ENCODE peak calls at places on chromosomes 11 and 22, in seven cellular contexts. T is IMR-90, W is neuronal stem cell, N is H1, J is mesendoderm, A is mesenchymal stem cell, U is H9. M is an unnamed sample.
A peak's percentile ranks its signal among the peaks of the same experiment; 100 is the strongest.

GRCh38 chr11:74846770-74847169 is 98.1 kb downstream of the RNF169 start:
- DNase-seq in N (no peak), W (no peak), T (no peak), J (no peak), U (no peak), A (no peak), M (no peak)

GRCh38 chr11:91859666-91860065 is 365.0 kb upstream of the FAT3 start:
- DNase-seq in U (no peak), W (no peak), T (no peak), A (no peak), N (no peak), J (no peak), M (no peak)

GRCh38 chr11:103582351-103582909 is 454.0 kb upstream of the DDI1 start:
- DNase-seq in U (no peak), T (peak; percentile 39), W (no peak), A (no peak), N (no peak), J (no peak), M (no peak)

GRCh38 chr22:21030621-21031544 is 1.5 kb downstream of the SLC7A4 start:
- DNase-seq in J (no peak), A (no peak), U (no peak), T (no peak), W (no peak), N (no peak), M (no peak)

GRCh38 chr11:85946221-85946620 is 91.0 kb downstream of the CCDC83 start:
- DNase-seq in T (peak; percentile 58), W (no peak), U (no peak), J (no peak), A (no peak), N (no peak), M (no peak)

GRCh38 chr11:43879789-43880639 is 617 bp upstream of the ALKBH3 start:
- DNase-seq in U (no peak), W (no peak), T (no peak), A (no peak), N (no peak), J (no peak), M (no peak)

GRCh38 chr11:6635082-6635932 is 16.1 kb upstream of the TPP1 start:
- DNase-seq in W (no peak), J (no peak), T (peak; percentile 87), N (no peak), U (peak; percentile 31), A (peak; percentile 86), M (no peak)

GRCh38 chr22:50603511-50604255 is 3.1 kb downstream of the MAPK8IP2 start:
- DNase-seq in T (no peak), N (no peak), U (no peak), A (no peak), J (no peak), W (no peak), M (no peak)

GRCh38 chr22:19738664-19739447 is 15.5 kb downstream of the GP1BB start:
- DNase-seq in T (no peak), W (no peak), N (no peak), U (no peak), A (no peak), J (no peak), M (no peak)

GRCh38 chr11:10886652-10887250 is 28.9 kb upstream of the ZBED5 start:
- DNase-seq in U (no peak), J (peak; percentile 8), A (no peak), W (no peak), N (no peak), T (no peak), M (peak; percentile 81)

GRCh38 chr22:27331526-27332281 is 469.9 kb downstream of the MN1 start:
- DNase-seq in U (peak; percentile 63), J (peak; percentile 44), N (no peak), A (peak; percentile 84), T (peak; percentile 27), W (no peak), M (no peak)

GRCh38 chr22:22866381-22867111 is 21.1 kb upstream of the IGLL5 start:
- DNase-seq in J (no peak), W (no peak), N (no peak), U (no peak), T (no peak), A (no peak), M (no peak)

GRCh38 chr22:22867996-22868715 is 19.5 kb upstream of the IGLL5 start:
- DNase-seq in N (no peak), T (no peak), W (no peak), J (no peak), U (no peak), A (no peak), M (no peak)

GRCh38 chr22:22870577-22871398 is 16.8 kb upstream of the IGLL5 start:
- DNase-seq in A (no peak), T (no peak), J (peak; percentile 40), W (no peak), U (peak; percentile 49), N (no peak), M (no peak)

GRCh38 chr22:22872722-22873708 is 14.6 kb upstream of the IGLL5 start:
- DNase-seq in U (peak; percentile 4), T (no peak), W (no peak), N (no peak), A (no peak), J (no peak), M (no peak)

DNA sequence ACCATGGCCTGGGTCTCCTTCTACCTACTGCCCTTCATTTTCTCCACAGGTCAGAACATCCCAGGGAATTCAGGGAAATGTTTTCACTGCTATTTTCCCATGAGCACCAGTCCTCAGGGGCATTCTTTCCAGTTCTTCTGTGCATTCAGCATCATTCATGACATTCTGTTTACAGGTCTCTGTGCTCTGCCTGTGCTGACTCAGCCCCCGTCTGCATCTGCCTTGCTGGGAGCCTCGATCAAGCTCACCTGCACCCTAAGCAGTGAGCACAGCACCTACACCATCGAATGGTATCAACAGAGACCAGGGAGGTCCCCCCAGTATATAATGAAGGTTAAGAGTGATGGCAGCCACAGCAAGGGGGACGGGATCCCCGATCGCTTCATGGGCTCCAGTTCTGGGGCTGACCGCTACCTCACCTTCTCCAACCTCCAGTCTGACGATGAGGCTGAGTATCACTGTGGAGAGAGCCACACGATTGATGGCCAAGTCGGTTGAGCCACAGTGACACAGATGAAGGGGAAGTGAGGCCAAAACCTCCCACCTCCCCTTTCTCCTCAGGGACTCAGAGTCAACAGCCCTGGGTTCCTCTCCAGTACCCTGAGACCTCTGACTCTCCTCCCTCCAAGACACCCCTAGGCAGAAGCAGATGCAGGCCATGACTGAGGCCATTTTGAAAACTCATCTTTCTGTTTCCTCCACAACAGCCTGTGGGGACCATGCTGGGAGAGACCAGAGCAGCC is 15.9 kb upstream of the IGLL5 start:
- DNase-seq in U (no peak), N (no peak), T (no peak), J (no peak), A (no peak), W (no peak), M (peak; percentile 21)
- H2BK120ac ChIP-seq in U (no peak overlapping the region), N (no peak overlapping the region), T (no peak overlapping the region), J (no peak overlapping the region), A (no peak overlapping the region), W (no peak overlapping the region), M (no peak overlapping the region)

DNA sequence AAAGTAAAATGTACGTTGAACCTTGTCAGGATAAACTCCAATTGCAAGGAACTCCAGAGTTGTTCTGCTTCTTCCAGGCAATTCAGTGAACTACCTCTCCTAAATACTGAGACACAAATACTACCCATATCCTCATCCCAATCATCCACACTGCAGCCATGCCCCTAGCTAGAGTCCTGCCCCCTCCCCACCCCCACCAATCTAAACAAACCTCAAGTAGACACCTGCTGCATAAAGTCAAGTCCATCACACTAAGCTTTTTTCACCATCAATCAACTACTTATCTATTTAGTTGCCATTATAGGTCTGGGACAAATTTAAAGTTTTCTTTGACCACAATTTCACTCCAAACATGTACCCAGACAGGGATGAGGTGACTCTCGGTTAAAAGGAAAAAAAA is 93.2 kb upstream of the APOA1 start:
- DNase-seq in N (no peak), T (no peak), W (no peak), A (no peak), J (no peak), U (no peak), M (no peak)
- H2BK120ac ChIP-seq in N (no peak overlapping the region), T (no peak overlapping the region), W (no peak overlapping the region), A (no peak overlapping the region), J (no peak overlapping the region), U (no peak overlapping the region), M (no peak overlapping the region)

GRCh38 chr11:122717264-122717867 is 61.8 kb downstream of the UBASH3B start:
- DNase-seq in U (no peak), J (no peak), A (no peak), T (no peak), N (no peak), W (no peak), M (no peak)
- H2BK120ac ChIP-seq in U (no peak overlapping the region), J (no peak overlapping the region), A (no peak overlapping the region), T (no peak overlapping the region), N (no peak overlapping the region), W (no peak overlapping the region), M (no peak overlapping the region)

DNA sequence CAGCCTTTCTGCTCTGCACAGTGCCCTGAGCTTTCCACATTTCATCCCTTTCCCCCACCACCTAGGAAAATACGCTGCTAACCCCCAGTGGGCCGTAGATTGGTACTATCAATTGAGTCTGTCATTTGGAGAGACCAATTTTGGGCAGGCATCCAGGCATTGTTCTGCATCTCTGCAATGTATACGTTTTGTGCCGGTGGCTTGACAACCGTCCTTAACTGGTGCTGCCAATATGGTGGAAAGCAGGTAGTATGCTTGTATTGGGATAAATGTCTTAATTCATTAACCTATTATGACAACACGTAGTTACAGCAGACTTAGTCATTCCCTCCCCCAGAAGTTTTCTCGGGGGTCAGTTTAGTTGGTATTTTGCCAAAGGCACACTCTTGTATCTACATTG is 1.3 kb downstream of the ELMOD1 start:
- DNase-seq in U (no peak), A (no peak), T (no peak), N (no peak), W (no peak), J (no peak), M (no peak)
- H2BK120ac ChIP-seq in U (no peak overlapping the region), A (no peak overlapping the region), T (no peak overlapping the region), N (no peak overlapping the region), W (no peak overlapping the region), J (no peak overlapping the region), M (no peak overlapping the region)

M was measured in trophoblast cell.